ENCODE peak calls at places on chromosomes 12 and 14, in four cellular contexts. One of them, this sample, is unnamed.
A peak's percentile ranks its signal among the peaks of the same experiment; 100 is the strongest.

GRCh38 chr12:14993537-14994266 is 20.9 kb downstream of the PDE6H start:
- DNase-seq in HepG2: no peak
- DNase-seq in GM12878: no peak
- DNase-seq in K562: no peak
- DNase-seq in this sample: no peak

GRCh38 chr12:115097406-115097805 is 413.4 kb upstream of the TBX3 start:
- DNase-seq in HepG2: no peak
- DNase-seq in K562: no peak
- DNase-seq in GM12878: no peak
- DNase-seq in this sample: no peak

GRCh38 chr14:91098591-91098990 is 15.3 kb upstream of the DGLUCY start:
- DNase-seq in GM12878: no peak
- DNase-seq in HepG2: no peak
- DNase-seq in K562: no peak
- DNase-seq in this sample: no peak

GRCh38 chr12:6113691-6114475 is 10.6 kb downstream of the VWF start:
- DNase-seq in HepG2: no peak
- DNase-seq in K562: no peak
- DNase-seq in GM12878: no peak
- DNase-seq in this sample: no peak

GRCh38 chr12:113945174-113946173 is 20.7 kb downstream of the RBM19 start:
- DNase-seq in K562: no peak
- DNase-seq in HepG2: no peak
- DNase-seq in GM12878: no peak
- DNase-seq in this sample: no peak

GRCh38 chr14:106396999-106397398 is 870.6 kb downstream of the TMEM121 start:
- DNase-seq in GM12878: no peak
- DNase-seq in K562: no peak
- DNase-seq in HepG2: no peak
- DNase-seq in this sample: no peak

GRCh38 chr12:93753838-93754429 is 76.8 kb downstream of the CRADD start:
- DNase-seq in K562: no peak
- DNase-seq in HepG2: no peak
- DNase-seq in GM12878: no peak
- DNase-seq in this sample: no peak

GRCh38 chr12:127145929-127146789 is 1120.8 kb upstream of the TMEM132C start:
- DNase-seq in K562: peak; percentile 96
- DNase-seq in HepG2: no peak
- DNase-seq in GM12878: no peak
- DNase-seq in this sample: no peak

GRCh38 chr14:73717998-73718741 is 4.0 kb upstream of the PNMA1 start:
- DNase-seq in K562: no peak
- DNase-seq in GM12878: no peak
- DNase-seq in HepG2: no peak
- DNase-seq in this sample: no peak

DNA sequence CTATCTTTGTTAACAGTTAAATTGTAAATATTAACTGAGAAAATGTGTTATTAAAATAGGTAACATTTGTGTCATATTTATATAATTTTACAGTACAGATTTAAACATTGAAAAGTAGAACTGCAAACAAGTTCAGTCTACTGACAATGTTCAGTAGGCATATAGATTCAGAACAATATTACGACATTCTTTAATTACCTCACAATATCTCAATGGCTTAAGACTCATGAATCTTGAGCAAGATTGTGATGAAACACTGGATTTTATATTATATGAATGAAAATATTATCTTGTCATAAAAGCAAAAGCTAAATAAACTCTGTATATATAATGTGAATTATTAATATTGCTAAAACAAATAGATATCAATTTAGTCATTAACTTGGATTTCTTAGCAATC is 194.9 kb downstream of the ADAMTS20 start:
- DNase-seq in K562: no peak
- DNase-seq in GM12878: no peak
- DNase-seq in HepG2: no peak
- DNase-seq in this sample: no peak
- TF ChIP-seq FOXK2 in K562: no peak
- TF ChIP-seq FOXK2 in GM12878: no peak
- TF ChIP-seq FOXK2 in HepG2: no peak
- TF ChIP-seq FOXK2 in this sample: no peak

DNA sequence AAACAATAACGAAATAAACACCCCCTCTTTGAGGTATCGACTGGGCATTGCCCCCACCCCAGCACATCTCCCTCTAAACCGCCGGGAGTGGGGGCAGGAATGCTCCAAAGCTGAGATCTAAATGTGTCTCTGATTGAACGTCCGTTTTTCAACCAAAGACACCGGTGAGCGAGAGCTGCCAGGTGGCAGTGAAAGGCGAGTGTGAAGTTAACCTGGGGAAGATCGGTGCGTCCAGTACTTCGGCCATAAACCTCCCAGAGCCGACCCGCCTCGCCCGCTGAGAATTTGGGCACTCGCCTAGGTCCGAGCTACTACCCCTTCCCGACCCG is 625 bp downstream of the ANGEL1 start:
- DNase-seq in GM12878: no peak
- DNase-seq in K562: no peak
- DNase-seq in HepG2: no peak
- DNase-seq in this sample: peak; percentile 20
- TF ChIP-seq FOXK2 in GM12878: no peak
- TF ChIP-seq FOXK2 in K562: no peak
- TF ChIP-seq FOXK2 in HepG2: no peak
- TF ChIP-seq FOXK2 in this sample: no peak

GRCh38 chr12:111673503-111673902 is 12.3 kb downstream of the BRAP start:
- DNase-seq in GM12878: no peak
- DNase-seq in K562: peak; percentile 54
- DNase-seq in HepG2: peak; percentile 31
- DNase-seq in this sample: no peak
- TF ChIP-seq FOXK2 in GM12878: no peak
- TF ChIP-seq FOXK2 in K562: no peak
- TF ChIP-seq FOXK2 in HepG2: no peak
- TF ChIP-seq FOXK2 in this sample: no peak

GRCh38 chr12:117045175-117045997 is 53.8 kb downstream of the TESC start:
- DNase-seq in K562: no peak
- DNase-seq in GM12878: no peak
- DNase-seq in HepG2: peak; percentile 92
- DNase-seq in this sample: no peak
- TF ChIP-seq FOXK2 in K562: no peak
- TF ChIP-seq FOXK2 in GM12878: no peak
- TF ChIP-seq FOXK2 in HepG2: no peak
- TF ChIP-seq FOXK2 in this sample: no peak

DNA sequence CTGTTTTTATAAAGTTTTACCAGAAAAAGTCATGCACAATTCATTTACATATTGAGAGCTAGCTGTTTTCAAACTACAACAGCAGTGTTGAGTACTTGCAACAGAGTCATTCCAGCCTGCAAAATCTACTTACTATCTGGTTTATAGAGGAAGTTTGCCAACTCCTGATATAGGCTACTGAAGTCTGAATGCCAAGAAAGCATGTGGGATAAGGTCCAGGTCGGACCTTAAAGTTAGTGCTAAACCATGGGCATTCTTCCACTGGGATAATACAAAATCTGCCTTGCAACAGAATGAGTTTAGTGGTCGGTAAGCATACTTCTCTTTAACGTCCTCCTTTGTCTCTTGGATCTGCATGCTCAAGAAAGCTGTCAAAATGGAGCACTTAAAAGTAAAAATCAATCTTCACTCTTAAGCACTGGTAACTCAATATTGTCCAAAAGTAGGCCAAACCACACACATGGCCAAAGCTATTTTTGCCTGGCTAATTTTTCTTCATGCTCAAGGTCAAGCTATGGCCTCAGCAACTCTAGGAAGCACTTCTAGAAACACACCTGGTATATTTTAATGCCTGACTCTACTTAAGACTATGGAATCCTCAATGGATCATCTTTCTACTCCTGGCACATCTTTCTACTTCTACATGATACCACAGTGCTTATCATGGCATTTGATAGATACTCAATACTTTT is 364.9 kb upstream of the KITLG start:
- DNase-seq in K562: no peak
- DNase-seq in GM12878: no peak
- DNase-seq in HepG2: no peak
- DNase-seq in this sample: no peak
- TF ChIP-seq FOXK2 in K562: no peak
- TF ChIP-seq FOXK2 in GM12878: no peak
- TF ChIP-seq FOXK2 in HepG2: no peak
- TF ChIP-seq FOXK2 in this sample: no peak